ENCODE peak calls at places on chromosomes 2 and 18, in four cellular contexts. One of them, this sample, is unnamed.

GRCh38 chr2:79832540-79833234 is 319.8 kb downstream of the CTNNA2 start:
- DNase-seq in NCI-H69: peak
- DNase-seq in GM13977: no peak
- DNase-seq in GM23248: no peak
- DNase-seq in this sample: no peak

GRCh38 chr2:36597003-36597531 is 901 bp downstream of the FEZ2 start:
- DNase-seq in GM23248: no peak
- DNase-seq in GM13977: no peak
- DNase-seq in NCI-H69: peak
- DNase-seq in this sample: no peak

GRCh38 chr2:228875152-228875875 is 395.8 kb downstream of the PID1 start:
- DNase-seq in GM23248: peak
- DNase-seq in GM13977: no peak
- DNase-seq in NCI-H69: no peak
- DNase-seq in this sample: no peak

GRCh38 chr18:55390898-55391297 is 197.1 kb downstream of the TCF4 start:
- DNase-seq in NCI-H69: no peak
- DNase-seq in GM23248: no peak
- DNase-seq in GM13977: no peak
- DNase-seq in this sample: no peak

GRCh38 chr2:46915811-46916630 is 415 bp upstream of the MCFD2 start:
- DNase-seq in GM13977: peak
- DNase-seq in NCI-H69: peak
- DNase-seq in GM23248: peak
- DNase-seq in this sample: peak

GRCh38 chr2:24793752-24794477 is 690 bp downstream of the CENPO start:
- DNase-seq in NCI-H69: peak
- DNase-seq in GM23248: peak
- DNase-seq in GM13977: peak
- DNase-seq in this sample: no peak

GRCh38 chr2:235026649-235027557 is 75.1 kb downstream of the SH3BP4 start:
- DNase-seq in GM23248: peak
- DNase-seq in GM13977: no peak
- DNase-seq in NCI-H69: peak
- DNase-seq in this sample: no peak

GRCh38 chr2:161165266-161165665 is 5.0 kb downstream of the TANK start:
- DNase-seq in GM13977: no peak
- DNase-seq in GM23248: peak
- DNase-seq in NCI-H69: no peak
- DNase-seq in this sample: no peak

GRCh38 chr2:226794751-226795171 is 4.9 kb downstream of the IRS1 start:
- DNase-seq in NCI-H69: peak
- DNase-seq in GM13977: no peak
- DNase-seq in GM23248: peak
- DNase-seq in this sample: no peak

GRCh38 chr2:110662560-110662959 is 15.3 kb downstream of the BUB1 start:
- DNase-seq in NCI-H69: no peak
- DNase-seq in GM13977: no peak
- DNase-seq in GM23248: no peak
- DNase-seq in this sample: no peak

GRCh38 chr2:138182913-138183312 is 218.6 kb downstream of the HNMT start:
- DNase-seq in GM23248: peak
- DNase-seq in NCI-H69: peak
- DNase-seq in GM13977: no peak
- DNase-seq in this sample: no peak

GRCh38 chr2:85826990-85827878 is 61.6 kb downstream of the ST3GAL5 start:
- DNase-seq in NCI-H69: peak
- DNase-seq in GM13977: peak
- DNase-seq in GM23248: peak
- DNase-seq in this sample: no peak

GRCh38 chr2:191188550-191189093 is 37.8 kb upstream of the STAT4 start:
- DNase-seq in NCI-H69: no peak
- DNase-seq in GM23248: no peak
- DNase-seq in GM13977: no peak
- DNase-seq in this sample: no peak

GRCh38 chr18:22632191-22632590 is 214.5 kb upstream of the CTAGE1 start:
- DNase-seq in GM13977: no peak
- DNase-seq in GM23248: peak
- DNase-seq in NCI-H69: no peak
- DNase-seq in this sample: no peak

GRCh38 chr2:150491430-150491829 is 4.0 kb upstream of the RND3 start:
- DNase-seq in NCI-H69: no peak
- DNase-seq in GM13977: no peak
- DNase-seq in GM23248: peak
- DNase-seq in this sample: no peak

This sample was measured in GOT3.